ENCODE peak calls at places on chromosome 2, in five cellular contexts. B is neuronal stem cell, O is mesenchymal stem cell, M is H1, J is IMR-90. T is an unnamed sample.

GRCh38 chr2:207744050-207744449 is 25.7 kb downstream of the FZD5 start:
- DNase-seq in B (no peak), O (no peak), M (no peak), J (no peak), T (no peak)

GRCh38 chr2:13581471-13581870 is 864.7 kb downstream of the TRIB2 start:
- DNase-seq in B (no peak), O (no peak), M (peak), J (no peak), T (peak)

GRCh38 chr2:46187112-46187618 is 110.0 kb upstream of the EPAS1 start:
- DNase-seq in B (no peak), O (peak), M (no peak), J (peak), T (peak)

GRCh38 chr2:240620859-240621258 is 4.4 kb upstream of the GPR35 start:
- DNase-seq in B (no peak), O (no peak), M (no peak), J (no peak), T (no peak)

GRCh38 chr2:74762789-74763188 is 71.1 kb upstream of the HK2 start:
- DNase-seq in B (no peak), O (no peak), M (no peak), J (no peak), T (no peak)

GRCh38 chr2:149329068-149329467 is 1.3 kb upstream of the LYPD6 start:
- DNase-seq in B (no peak), O (no peak), M (peak), J (no peak), T (no peak)

GRCh38 chr2:73176205-73176880 is 26.0 kb upstream of the NOTO start:
- DNase-seq in B (no peak), O (peak), M (peak), J (no peak), T (peak)

GRCh38 chr2:16226942-16227664 is 286.8 kb downstream of the MYCN start:
- DNase-seq in B (no peak), O (no peak), M (no peak), J (no peak), T (no peak)

GRCh38 chr2:150467641-150467963 is 19.9 kb downstream of the RND3 start:
- DNase-seq in B (no peak), O (no peak), M (no peak), J (no peak), T (no peak)

GRCh38 chr2:232444409-232445148 is 11.4 kb upstream of the ALPI start:
- DNase-seq in B (no peak), O (peak), M (peak), J (peak), T (peak)

GRCh38 chr2:215830313-215830712 is 183.0 kb downstream of the MREG start:
- DNase-seq in B (no peak), O (peak), M (no peak), J (peak), T (peak)

GRCh38 chr2:237718277-237718634 is 80.3 kb upstream of the RBM44 start:
- DNase-seq in B (no peak), O (no peak), M (no peak), J (no peak), T (no peak)

GRCh38 chr2:9782197-9782719 is 61.0 kb upstream of the TAF1B start:
- DNase-seq in B (no peak), O (no peak), M (no peak), J (no peak), T (peak)

GRCh38 chr2:207258191-207258991 is 92.6 kb upstream of the KLF7 start:
- DNase-seq in B (no peak), O (peak), M (no peak), J (peak), T (peak)

GRCh38 chr2:20624156-20624883 is 26.6 kb downstream of the HS1BP3 start:
- DNase-seq in B (no peak), O (no peak), M (no peak), J (no peak), T (no peak)

GRCh38 chr2:197042613-197043248 is 116.2 kb upstream of the PGAP1 start:
- DNase-seq in B (no peak), O (no peak), M (no peak), J (peak), T (no peak)

GRCh38 chr2:148561389-148561788 is 83.2 kb upstream of the EPC2 start:
- DNase-seq in B (no peak), O (peak), M (no peak), J (no peak), T (no peak)

GRCh38 chr2:225399509-225399908 is at the start of gene NYAP2:
- DNase-seq in B (no peak), O (no peak), M (no peak), J (no peak), T (no peak)

GRCh38 chr2:219598308-219599078 is 836 bp downstream of the STK11IP start:
- DNase-seq in B (no peak), O (no peak), M (no peak), J (no peak), T (no peak)

GRCh38 chr2:209383212-209383611 is 40.6 kb upstream of the MAP2 start:
- DNase-seq in B (no peak), O (peak), M (no peak), J (peak), T (peak)

GRCh38 chr2:44578401-44579135 is 216.8 kb downstream of the CAMKMT start:
- DNase-seq in B (no peak), O (peak), M (no peak), J (peak), T (peak)

GRCh38 chr2:11256166-11256565 is 88.3 kb downstream of the ROCK2 start:
- DNase-seq in B (no peak), O (no peak), M (no peak), J (no peak), T (no peak)

GRCh38 chr2:190050001-190050400 is 12.5 kb downstream of the MSTN start:
- DNase-seq in B (no peak), O (peak), M (no peak), J (peak), T (no peak)

GRCh38 chr2:73759287-73759764 is 20.6 kb downstream of the DUSP11 start:
- DNase-seq in B (no peak), O (no peak), M (no peak), J (peak), T (no peak)

GRCh38 chr2:236769981-236770671 is 200.5 kb downstream of the ACKR3 start:
- DNase-seq in B (no peak), O (peak), M (no peak), J (peak), T (peak)

GRCh38 chr2:170361359-170361936 is 183.5 kb downstream of the MYO3B start:
- DNase-seq in B (no peak), O (peak), M (peak), J (peak), T (peak)

GRCh38 chr2:212906620-212907019 is 244.8 kb downstream of the IKZF2 start:
- DNase-seq in B (no peak), O (no peak), M (no peak), J (no peak), T (no peak)

GRCh38 chr2:207251573-207252192 is 85.9 kb upstream of the KLF7 start:
- DNase-seq in B (no peak), O (peak), M (no peak), J (peak), T (no peak)

GRCh38 chr2:113716291-113716690 is 40.2 kb downstream of the SLC35F5 start:
- DNase-seq in B (no peak), O (peak), M (no peak), J (peak), T (no peak)

GRCh38 chr2:529425-529824 is 147.8 kb downstream of the TMEM18 start:
- DNase-seq in B (no peak), O (no peak), M (no peak), J (peak), T (peak)

GRCh38 chr2:85264471-85264870 is 63.3 kb downstream of the TGOLN2 start:
- DNase-seq in B (no peak), O (no peak), M (no peak), J (peak), T (no peak)

GRCh38 chr2:26854283-26854827 is 6.4 kb downstream of the DPYSL5 start:
- DNase-seq in B (no peak), O (no peak), M (no peak), J (no peak), T (no peak)

GRCh38 chr2:126857502-126857901 is 41.2 kb upstream of the TEX51 start:
- DNase-seq in B (no peak), O (no peak), M (no peak), J (no peak), T (no peak)

GRCh38 chr2:225512469-225512868 is 113.0 kb downstream of the NYAP2 start:
- DNase-seq in B (no peak), O (no peak), M (no peak), J (no peak), T (no peak)

GRCh38 chr2:27966466-27966865 is 75.9 kb downstream of the BABAM2 start:
- DNase-seq in B (no peak), O (no peak), M (no peak), J (peak), T (no peak)

GRCh38 chr2:65430515-65431416 is 1.6 kb downstream of the SPRED2 start:
- DNase-seq in B (peak), O (peak), M (peak), J (peak), T (peak)

GRCh38 chr2:65427536-65427935 is 4.9 kb downstream of the SPRED2 start:
- DNase-seq in B (no peak), O (no peak), M (no peak), J (no peak), T (no peak)

GRCh38 chr2:65431417-65432226 is 777 bp downstream of the SPRED2 start:
- DNase-seq in B (peak), O (peak), M (peak), J (peak), T (peak)

GRCh38 chr2:65432227-65433190 is at the start of gene SPRED2:
- DNase-seq in B (peak), O (peak), M (peak), J (peak), T (peak)

DNA sequence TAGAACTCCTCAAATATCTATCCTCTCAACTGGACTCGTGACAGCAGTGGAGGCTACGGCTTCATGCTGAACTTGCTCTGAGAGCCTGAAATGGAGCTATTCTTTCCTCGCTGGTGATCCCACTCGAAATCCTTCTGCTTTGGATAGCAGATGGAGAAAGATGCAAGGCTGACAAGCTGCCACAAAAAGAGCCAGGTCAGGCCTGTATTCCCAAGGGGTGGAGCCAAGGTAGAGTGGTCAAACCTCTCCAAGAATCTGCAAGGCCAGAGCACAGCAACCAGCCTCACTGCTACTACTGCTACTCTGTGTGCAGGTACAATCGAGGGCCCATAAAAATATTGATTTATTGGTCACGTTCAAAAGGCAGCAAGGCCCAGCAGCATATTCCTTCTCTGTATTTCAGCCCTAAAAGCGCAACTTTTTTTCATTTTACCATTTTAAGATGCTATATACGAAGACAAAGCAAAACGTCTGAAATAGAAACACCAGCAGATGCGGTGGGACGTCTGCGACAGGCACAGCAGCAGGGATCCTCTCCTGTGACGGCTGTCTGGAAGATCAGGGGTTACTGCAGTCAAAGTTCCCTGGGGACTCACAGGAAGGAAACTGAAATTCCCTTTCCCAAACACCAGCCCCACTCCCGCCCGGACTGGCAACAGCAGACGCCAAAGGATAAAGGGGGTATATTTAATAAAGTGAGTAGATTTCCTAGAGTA is 2.4 kb downstream of the SPRED2 start:
- DNase-seq in B (no peak), O (peak), M (no peak), J (no peak), T (peak)
- H3K9ac ChIP-seq in B (peak), O (peak), M (no peak), J (no peak), T (no peak)

DNA sequence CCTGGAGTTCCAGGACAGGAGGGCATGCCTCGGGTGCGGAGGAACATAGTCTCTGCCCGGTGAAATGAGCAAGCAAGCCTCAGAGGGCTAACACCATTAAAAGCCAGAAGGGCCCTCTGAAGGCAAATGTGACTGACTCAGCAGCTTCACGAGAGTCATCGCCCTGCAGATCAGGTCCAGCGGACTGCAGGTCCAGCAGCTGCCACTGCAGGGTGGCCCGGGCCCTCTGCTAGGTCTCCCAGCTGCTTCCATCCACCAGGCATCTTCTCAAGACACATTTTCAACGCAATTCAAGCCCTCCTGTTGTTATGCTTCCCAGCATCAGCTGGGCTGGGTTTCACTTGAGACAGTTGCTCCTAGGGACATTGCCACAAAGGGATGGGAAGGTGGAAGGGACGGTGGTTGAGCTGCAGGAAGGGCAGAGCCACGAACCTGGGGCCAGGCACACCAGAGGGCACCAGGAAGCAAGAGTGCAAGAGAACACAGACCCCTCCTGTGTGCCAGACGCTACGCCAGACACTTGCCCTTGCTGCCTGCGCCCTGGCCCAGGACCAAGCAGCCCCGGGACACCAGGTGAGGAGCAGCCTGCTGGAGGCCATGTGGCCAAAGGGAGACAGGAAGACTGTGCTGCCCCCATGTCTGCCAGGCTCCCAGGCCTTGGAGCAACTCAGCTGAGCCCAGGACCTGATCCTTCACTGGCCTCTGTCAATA is 173.0 kb downstream of the HDAC4 start:
- DNase-seq in B (no peak), O (peak), M (no peak), J (peak), T (no peak)
- H3K14ac ChIP-seq in B (peak), O (peak), M (no peak), J (peak), T (no peak)

GRCh38 chr2:8691859-8692437 is 10.1 kb downstream of the ID2 start:
- DNase-seq in B (no peak), O (no peak), M (no peak), J (no peak), T (no peak)
- H3K9ac ChIP-seq in B (no peak), O (no peak), M (no peak), J (no peak), T (no peak)

GRCh38 chr2:120777170-120777751 is 41.6 kb downstream of the GLI2 start:
- DNase-seq in B (no peak), O (no peak), M (no peak), J (no peak), T (no peak)
- H3K14ac ChIP-seq in B (peak), O (peak), M (peak), J (peak), T (no peak)

GRCh38 chr2:129492528-129492927 is 486.9 kb upstream of the RAB6C start:
- DNase-seq in B (no peak), O (no peak), M (no peak), J (no peak), T (no peak)

GRCh38 chr2:129490666-129491065 is 488.8 kb upstream of the RAB6C start:
- DNase-seq in B (no peak), O (no peak), M (no peak), J (no peak), T (no peak)

DNA sequence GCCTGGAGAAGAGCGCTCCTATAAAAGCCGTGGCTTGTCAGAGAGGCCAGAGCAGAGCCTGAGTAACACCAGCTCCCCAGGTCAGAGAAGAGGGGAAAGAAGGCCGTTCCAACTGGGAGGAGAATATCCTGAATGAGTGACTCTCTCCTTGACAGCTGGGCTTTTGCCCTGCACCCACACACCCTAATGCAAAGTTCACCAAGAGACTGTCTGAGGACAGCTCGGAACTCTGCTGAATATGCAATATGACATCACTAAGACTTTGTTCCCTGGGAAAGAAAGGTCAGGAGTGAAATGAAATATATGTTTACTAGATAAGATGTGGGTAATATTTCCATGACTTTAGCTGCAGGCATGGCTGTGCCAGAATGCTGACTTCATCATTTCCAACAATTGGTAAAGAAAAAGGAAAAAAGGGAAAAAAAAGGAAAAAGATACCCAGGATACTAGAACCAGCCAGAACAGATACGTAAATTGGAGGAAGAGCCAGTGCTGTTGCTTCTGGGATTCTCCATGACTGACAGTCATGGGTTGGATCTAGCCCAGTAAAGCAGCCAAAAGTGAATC is 488.1 kb upstream of the RAB6C start:
- DNase-seq in B (no peak), O (no peak), M (no peak), J (no peak), T (no peak)
- H3K9ac ChIP-seq in B (no peak), O (no peak), M (no peak), J (no peak), T (no peak)

DNA sequence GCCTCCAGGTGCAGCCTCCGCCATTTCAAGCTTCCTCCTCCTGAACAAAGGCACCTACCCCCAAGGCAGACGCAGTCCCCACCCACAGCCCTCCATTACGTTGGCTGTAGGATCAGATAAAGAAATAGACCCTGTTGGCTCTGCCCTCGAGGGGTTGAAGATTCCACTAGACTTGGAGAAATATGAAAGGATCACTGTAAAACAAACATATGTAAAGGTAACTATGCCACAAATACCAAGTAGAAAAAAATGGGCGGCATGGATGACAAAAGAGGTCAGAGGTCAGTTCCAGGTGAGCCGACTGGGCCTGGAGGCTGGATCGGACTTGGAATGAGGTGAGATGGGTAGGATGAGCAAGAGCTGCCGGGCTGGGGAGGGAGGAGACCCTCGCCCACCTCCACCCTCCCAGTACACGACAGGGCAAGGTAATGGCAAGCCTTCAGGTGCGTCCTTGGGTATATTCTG is 84.8 kb upstream of the POMC start:
- DNase-seq in B (no peak), O (no peak), M (no peak), J (no peak), T (peak)
- H3K14ac ChIP-seq in B (no peak), O (peak), M (no peak), J (no peak), T (peak)

T was measured in trophoblast cell.